ENCODE peak calls at places on chromosomes 7 and 10, in four cellular contexts. N, A, Z and V are unnamed samples.

GRCh38 chr10:11721813-11722212 is 20.4 kb upstream of the ECHDC3 start:
- DNase-seq in N (no peak), A (no peak), Z (no peak), V (no peak)

GRCh38 chr10:70830185-70830584 is 14.4 kb downstream of the SGPL1 start:
- DNase-seq in N (no peak), A (no peak), Z (no peak), V (no peak)

GRCh38 chr7:155533827-155534690 is 12.3 kb downstream of the CNPY1 start:
- DNase-seq in N (peak), A (peak), Z (peak), V (peak)

GRCh38 chr7:156378806-156379205 is 261.8 kb upstream of the RNF32 start:
- DNase-seq in N (no peak), A (no peak), Z (no peak), V (no peak)

GRCh38 chr10:6062101-6062771 is at the start of gene IL2RA:
- DNase-seq in N (no peak), A (no peak), Z (no peak), V (no peak)

GRCh38 chr7:8442814-8443304 is 9.4 kb downstream of the NXPH1 start:
- DNase-seq in N (peak), A (no peak), Z (no peak), V (peak)

GRCh38 chr10:101529720-101530553 is 58.1 kb downstream of the POLL start:
- DNase-seq in N (no peak), A (no peak), Z (no peak), V (no peak)

GRCh38 chr10:122765412-122765811 is 65.8 kb upstream of the C10orf120 start:
- DNase-seq in N (no peak), A (no peak), Z (no peak), V (no peak)

GRCh38 chr7:92246363-92247101 is 758 bp downstream of the ANKIB1 start:
- DNase-seq in N (peak), A (peak), Z (no peak), V (no peak)

GRCh38 chr7:84247591-84247990 is 53.0 kb upstream of the SEMA3A start:
- DNase-seq in N (no peak), A (no peak), Z (no peak), V (no peak)

GRCh38 chr7:39202041-39202440 is 224.3 kb downstream of the POU6F2 start:
- DNase-seq in N (no peak), A (no peak), Z (no peak), V (no peak)

GRCh38 chr7:157589680-157590079 is 252.9 kb downstream of the DNAJB6 start:
- DNase-seq in N (no peak), A (no peak), Z (no peak), V (no peak)

GRCh38 chr7:123041085-123041484 is 45.6 kb upstream of the TAS2R16 start:
- DNase-seq in N (no peak), A (no peak), Z (no peak), V (no peak)

GRCh38 chr7:80443336-80443735 is 68.5 kb downstream of the GNAT3 start:
- DNase-seq in N (no peak), A (no peak), Z (no peak), V (no peak)